ENCODE peak calls at places on chromosomes 7 and 10, in seven cellular contexts. E, R, Z, Y, U, T and D are unnamed samples.

GRCh38 chr10:88659725-88660592 is 4.3 kb upstream of the LIPF start:
- DNase-seq in E (no peak), R (no peak), Z (no peak), Y (no peak), U (no peak), T (no peak), D (no peak)

GRCh38 chr7:124764071-124764846 is 1.3 kb downstream of the GPR37 start:
- DNase-seq in E (no peak), R (no peak), Z (no peak), Y (no peak), U (no peak), T (no peak), D (no peak)

GRCh38 chr7:706721-707120 is 19.8 kb upstream of the DNAAF5 start:
- DNase-seq in E (no peak), R (no peak), Z (no peak), Y (no peak), U (no peak), T (no peak), D (no peak)

GRCh38 chr10:34721201-34721840 is 93.8 kb downstream of the PARD3 start:
- DNase-seq in E (no peak), R (no peak), Z (no peak), Y (no peak), U (no peak), T (no peak), D (no peak)

GRCh38 chr7:134029743-134030142 is 97.4 kb upstream of the LRGUK start:
- DNase-seq in E (no peak), R (no peak), Z (no peak), Y (no peak), U (no peak), T (no peak), D (no peak)

GRCh38 chr7:150450491-150450992 is at the start of gene GIMAP8:
- DNase-seq in E (no peak), R (no peak), Z (no peak), Y (no peak), U (no peak), T (no peak), D (no peak)

GRCh38 chr7:115678049-115678982 is 352.2 kb downstream of the TFEC start:
- DNase-seq in E (no peak), R (peak; percentile 93), Z (no peak), Y (no peak), U (no peak), T (no peak), D (no peak)

GRCh38 chr7:95396136-95397032 is at the start of gene PON3:
- DNase-seq in E (peak; percentile 22), R (peak; percentile 68), Z (no peak), Y (no peak), U (no peak), T (peak; percentile 76), D (no peak)

GRCh38 chr7:142626420-142627035 is 122.7 kb upstream of the PRSS1 start:
- DNase-seq in E (peak; percentile 56), R (peak; percentile 25), Z (no peak), Y (peak; percentile 52), U (no peak), T (peak; percentile 68), D (peak; percentile 60)

GRCh38 chr7:135386776-135387175 is 123.1 kb downstream of the CNOT4 start:
- DNase-seq in E (no peak), R (no peak), Z (no peak), Y (no peak), U (no peak), T (no peak), D (no peak)

GRCh38 chr10:92569071-92569470 is 4.8 kb downstream of the IDE start:
- DNase-seq in E (no peak), R (no peak), Z (no peak), Y (no peak), U (no peak), T (no peak), D (no peak)

GRCh38 chr7:33243319-33243881 is 114.0 kb downstream of the BBS9 start:
- DNase-seq in E (peak; percentile 26), R (peak; percentile 48), Z (no peak), Y (peak; percentile 57), U (no peak), T (peak; percentile 41), D (peak; percentile 36)

GRCh38 chr7:44276571-44277101 is 48.8 kb downstream of the CAMK2B start:
- DNase-seq in E (no peak), R (no peak), Z (no peak), Y (no peak), U (no peak), T (no peak), D (no peak)

GRCh38 chr10:3231951-3232730 is 59.6 kb upstream of the PITRM1 start:
- DNase-seq in E (no peak), R (no peak), Z (no peak), Y (no peak), U (no peak), T (no peak), D (no peak)

GRCh38 chr7:76133839-76134238 is 67.9 kb upstream of the SRRM3 start:
- DNase-seq in E (no peak), R (no peak), Z (no peak), Y (no peak), U (no peak), T (no peak), D (no peak)

GRCh38 chr10:68179016-68179415 is 52.9 kb downstream of the ATOH7 start:
- DNase-seq in E (no peak), R (no peak), Z (no peak), Y (no peak), U (no peak), T (no peak), D (no peak)

GRCh38 chr7:85510287-85510686 is 323.4 kb upstream of the SEMA3D start:
- DNase-seq in E (no peak), R (no peak), Z (no peak), Y (peak; percentile 15), U (no peak), T (no peak), D (no peak)

GRCh38 chr10:76297787-76298281 is 866.4 kb downstream of the LRMDA start:
- DNase-seq in E (no peak), R (peak; percentile 77), Z (no peak), Y (no peak), U (no peak), T (no peak), D (no peak)

GRCh38 chr7:130956417-130957139 is 222.6 kb upstream of the KLF14 start:
- DNase-seq in E (no peak), R (no peak), Z (no peak), Y (no peak), U (no peak), T (no peak), D (no peak)

GRCh38 chr10:34520084-34520483 is 295.0 kb downstream of the PARD3 start:
- DNase-seq in E (no peak), R (peak; percentile 15), Z (no peak), Y (no peak), U (no peak), T (no peak), D (no peak)

GRCh38 chr7:90629306-90629918 is 33.3 kb downstream of the CDK14 start:
- DNase-seq in E (peak; percentile 31), R (peak; percentile 46), Z (peak; percentile 45), Y (peak; percentile 68), U (no peak), T (peak; percentile 43), D (peak; percentile 60)

GRCh38 chr7:142194201-142194600 is 63.7 kb downstream of the PRSS58 start:
- DNase-seq in E (no peak), R (no peak), Z (no peak), Y (no peak), U (no peak), T (no peak), D (no peak)

GRCh38 chr7:78284945-78285344 is 486.4 kb downstream of the PHTF2 start:
- DNase-seq in E (no peak), R (no peak), Z (no peak), Y (no peak), U (no peak), T (no peak), D (no peak)

GRCh38 chr10:77290528-77291155 is 347.0 kb downstream of the KCNMA1 start:
- DNase-seq in E (no peak), R (no peak), Z (no peak), Y (no peak), U (no peak), T (no peak), D (no peak)

GRCh38 chr10:62305813-62306212 is 37.2 kb upstream of the RTKN2 start:
- DNase-seq in E (no peak), R (no peak), Z (no peak), Y (no peak), U (no peak), T (no peak), D (no peak)

GRCh38 chr10:48809261-48809660 is 124.6 kb downstream of the WDFY4 start:
- DNase-seq in E (no peak), R (no peak), Z (no peak), Y (no peak), U (no peak), T (no peak), D (no peak)

GRCh38 chr10:42519761-42520460 is 118.5 kb downstream of the ZNF33B start:
- DNase-seq in E (no peak), R (no peak), Z (no peak), Y (no peak), U (no peak), T (no peak), D (no peak)

GRCh38 chr7:15889501-15889900 is 203.0 kb upstream of the MEOX2 start:
- DNase-seq in E (peak; percentile 15), R (no peak), Z (no peak), Y (peak; percentile 6), U (no peak), T (no peak), D (peak; percentile 11)
- TF ChIP-seq YY1 in E (no peak), R (no peak), Z (no peak), Y (no peak), U (no peak), T (no peak), D (no peak)

GRCh38 chr10:14326581-14326980 is 4.1 kb downstream of the FRMD4A start:
- DNase-seq in E (no peak), R (no peak), Z (no peak), Y (no peak), U (no peak), T (no peak), D (no peak)
- TF ChIP-seq YY1 in E (no peak), R (no peak), Z (no peak), Y (no peak), U (no peak), T (no peak), D (no peak)

GRCh38 chr7:46603296-46603701 is 682.2 kb upstream of the IGFBP3 start:
- DNase-seq in E (no peak), R (no peak), Z (no peak), Y (no peak), U (no peak), T (no peak), D (no peak)
- TF ChIP-seq YY1 in E (no peak), R (no peak), Z (no peak), Y (no peak), U (no peak), T (no peak), D (no peak)

DNA sequence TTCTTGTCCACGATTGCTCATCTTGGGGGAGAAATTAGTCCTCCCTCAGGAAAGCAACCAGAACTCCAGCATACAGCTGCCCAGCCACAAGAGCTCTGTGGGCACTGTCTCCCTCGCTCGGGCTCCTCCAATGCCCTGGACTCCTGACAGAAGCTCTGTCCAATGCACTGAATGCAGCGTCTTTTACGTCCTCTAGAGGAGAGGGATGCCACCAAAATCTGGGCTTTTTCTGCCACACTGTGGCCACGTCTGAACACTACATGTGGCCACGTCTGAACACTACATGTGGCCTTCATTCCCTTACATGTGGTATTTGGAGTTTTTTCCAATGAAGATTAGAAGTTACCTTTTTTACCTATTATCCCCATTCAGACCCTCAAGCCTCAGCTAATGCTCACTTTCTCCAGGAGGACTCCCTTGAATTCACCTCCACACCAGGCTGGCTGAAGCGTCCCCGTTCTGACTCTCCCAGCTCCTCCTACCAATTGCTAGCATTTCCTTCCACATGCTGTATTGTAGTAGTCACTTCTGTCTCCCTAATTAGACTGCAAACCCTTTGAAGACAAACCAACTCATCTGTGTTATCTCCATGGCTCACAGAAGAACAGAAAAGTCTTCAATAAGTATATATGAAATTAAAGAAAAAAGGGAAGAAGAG is 134.3 kb upstream of the PDE1C start:
- DNase-seq in E (peak; percentile 65), R (peak; percentile 65), Z (peak; percentile 5), Y (peak; percentile 43), U (peak; percentile 19), T (no peak), D (peak; percentile 57)
- TF ChIP-seq YY1 in E (no peak), R (no peak), Z (peak; percentile 41), Y (no peak), U (peak; percentile 49), T (no peak), D (no peak)